ENCODE peak calls at places on chromosomes 4 and X, in six cellular contexts. One of them, this sample, is unnamed.

GRCh38 chrX:151675121-151675746 is 20.0 kb upstream of the PRRG3 start:
- DNase-seq in MM.1S: no peak
- DNase-seq in pancreas: no peak
- DNase-seq in PC-3: no peak
- DNase-seq in A549: no peak
- DNase-seq in kidney: no peak
- DNase-seq in this sample: no peak

GRCh38 chrX:17725176-17725575 is 12.1 kb upstream of the SCML1 start:
- DNase-seq in MM.1S: no peak
- DNase-seq in pancreas: no peak
- DNase-seq in PC-3: peak; percentile 15
- DNase-seq in A549: no peak
- DNase-seq in kidney: no peak
- DNase-seq in this sample: no peak

GRCh38 chrX:124641737-124642491 is 295.6 kb downstream of the SH2D1A start:
- DNase-seq in MM.1S: no peak
- DNase-seq in pancreas: no peak
- DNase-seq in PC-3: no peak
- DNase-seq in A549: no peak
- DNase-seq in kidney: no peak
- DNase-seq in this sample: no peak

GRCh38 chr4:165625281-165625680 is 246.5 kb downstream of the CPE start:
- DNase-seq in MM.1S: no peak
- DNase-seq in pancreas: no peak
- DNase-seq in PC-3: peak; percentile 21
- DNase-seq in A549: no peak
- DNase-seq in kidney: no peak
- DNase-seq in this sample: no peak

GRCh38 chr4:72076562-72076961 is 44.8 kb downstream of the NPFFR2 start:
- DNase-seq in MM.1S: no peak
- DNase-seq in pancreas: no peak
- DNase-seq in PC-3: peak; percentile 67
- DNase-seq in A549: no peak
- DNase-seq in kidney: no peak
- DNase-seq in this sample: no peak

GRCh38 chr4:187004628-187005027 is 281.0 kb upstream of the FAT1 start:
- DNase-seq in MM.1S: no peak
- DNase-seq in pancreas: no peak
- DNase-seq in PC-3: no peak
- DNase-seq in A549: no peak
- DNase-seq in kidney: no peak
- DNase-seq in this sample: no peak

GRCh38 chr4:74821541-74821940 is 27.2 kb upstream of the BTC start:
- DNase-seq in MM.1S: no peak
- DNase-seq in pancreas: no peak
- DNase-seq in PC-3: no peak
- DNase-seq in A549: no peak
- DNase-seq in kidney: no peak
- DNase-seq in this sample: no peak

GRCh38 chr4:17068396-17068795 is 170.0 kb upstream of the LDB2 start:
- DNase-seq in MM.1S: no peak
- DNase-seq in pancreas: no peak
- DNase-seq in PC-3: no peak
- DNase-seq in A549: no peak
- DNase-seq in kidney: no peak
- DNase-seq in this sample: no peak

GRCh38 chrX:78024349-78025108 is 55.1 kb upstream of the PGAM4 start:
- DNase-seq in MM.1S: peak; percentile 48
- DNase-seq in pancreas: peak; percentile 76
- DNase-seq in PC-3: peak; percentile 71
- DNase-seq in A549: peak; percentile 18
- DNase-seq in kidney: no peak
- DNase-seq in this sample: no peak

GRCh38 chr4:153684182-153685073 is at the start of gene TLR2:
- DNase-seq in MM.1S: peak; percentile 14
- DNase-seq in pancreas: peak; percentile 67
- DNase-seq in PC-3: peak; percentile 43
- DNase-seq in A549: peak; percentile 17
- DNase-seq in kidney: peak; percentile 79
- DNase-seq in this sample: peak; percentile 41

GRCh38 chrX:130516123-130516522 is 114.3 kb downstream of the RBMX2 start:
- DNase-seq in MM.1S: no peak
- DNase-seq in pancreas: no peak
- DNase-seq in PC-3: no peak
- DNase-seq in A549: no peak
- DNase-seq in kidney: no peak
- DNase-seq in this sample: no peak

GRCh38 chr4:159042097-159042605 is 60.7 kb upstream of the RAPGEF2 start:
- DNase-seq in MM.1S: no peak
- DNase-seq in pancreas: no peak
- DNase-seq in PC-3: no peak
- DNase-seq in A549: no peak
- DNase-seq in kidney: no peak
- DNase-seq in this sample: no peak

GRCh38 chrX:107710617-107711391 is 64.8 kb downstream of the TSC22D3 start:
- DNase-seq in MM.1S: peak; percentile 86
- DNase-seq in pancreas: no peak
- DNase-seq in PC-3: peak; percentile 90
- DNase-seq in A549: peak; percentile 76
- DNase-seq in kidney: no peak
- DNase-seq in this sample: no peak

GRCh38 chr4:125765936-125766335 is 451.2 kb downstream of the FAT4 start:
- DNase-seq in MM.1S: no peak
- DNase-seq in pancreas: no peak
- DNase-seq in PC-3: no peak
- DNase-seq in A549: no peak
- DNase-seq in kidney: no peak
- DNase-seq in this sample: no peak

GRCh38 chrX:148865237-148865636 is 364.8 kb downstream of the AFF2 start:
- DNase-seq in MM.1S: no peak
- DNase-seq in pancreas: no peak
- DNase-seq in PC-3: no peak
- DNase-seq in A549: no peak
- DNase-seq in kidney: no peak
- DNase-seq in this sample: no peak

GRCh38 chr4:38177792-38178665 is 217.8 kb downstream of the PTTG2 start:
- DNase-seq in MM.1S: peak; percentile 86
- DNase-seq in pancreas: peak; percentile 90
- DNase-seq in PC-3: no peak
- DNase-seq in A549: no peak
- DNase-seq in kidney: peak; percentile 80
- DNase-seq in this sample: no peak

GRCh38 chrX:24643116-24643515 is 4.0 kb downstream of the PCYT1B start:
- DNase-seq in MM.1S: no peak
- DNase-seq in pancreas: no peak
- DNase-seq in PC-3: peak; percentile 61
- DNase-seq in A549: no peak
- DNase-seq in kidney: no peak
- DNase-seq in this sample: no peak

GRCh38 chr4:8503801-8504200 is 63.2 kb downstream of the TRMT44 start:
- DNase-seq in MM.1S: no peak
- DNase-seq in pancreas: no peak
- DNase-seq in PC-3: no peak
- DNase-seq in A549: no peak
- DNase-seq in kidney: no peak
- DNase-seq in this sample: no peak

GRCh38 chr4:8501781-8502180 is 61.2 kb downstream of the TRMT44 start:
- DNase-seq in MM.1S: no peak
- DNase-seq in pancreas: no peak
- DNase-seq in PC-3: no peak
- DNase-seq in A549: no peak
- DNase-seq in kidney: no peak
- DNase-seq in this sample: no peak

GRCh38 chr4:8502836-8503585 is 62.4 kb downstream of the TRMT44 start:
- DNase-seq in MM.1S: no peak
- DNase-seq in pancreas: no peak
- DNase-seq in PC-3: no peak
- DNase-seq in A549: no peak
- DNase-seq in kidney: no peak
- DNase-seq in this sample: no peak

GRCh38 chr4:8502371-8502770 is 61.8 kb downstream of the TRMT44 start:
- DNase-seq in MM.1S: no peak
- DNase-seq in pancreas: no peak
- DNase-seq in PC-3: no peak
- DNase-seq in A549: no peak
- DNase-seq in kidney: no peak
- DNase-seq in this sample: no peak

GRCh38 chr4:8500966-8501365 is 60.4 kb downstream of the TRMT44 start:
- DNase-seq in MM.1S: no peak
- DNase-seq in pancreas: no peak
- DNase-seq in PC-3: no peak
- DNase-seq in A549: no peak
- DNase-seq in kidney: no peak
- DNase-seq in this sample: no peak
- H3K27ac ChIP-seq in MM.1S: no peak overlapping the region
- H3K27ac ChIP-seq in pancreas: no peak overlapping the region
- H3K27ac ChIP-seq in PC-3: no peak overlapping the region
- H3K27ac ChIP-seq in A549: no peak overlapping the region
- H3K27ac ChIP-seq in kidney: no peak overlapping the region
- H3K27ac ChIP-seq in this sample: no peak overlapping the region

DNA sequence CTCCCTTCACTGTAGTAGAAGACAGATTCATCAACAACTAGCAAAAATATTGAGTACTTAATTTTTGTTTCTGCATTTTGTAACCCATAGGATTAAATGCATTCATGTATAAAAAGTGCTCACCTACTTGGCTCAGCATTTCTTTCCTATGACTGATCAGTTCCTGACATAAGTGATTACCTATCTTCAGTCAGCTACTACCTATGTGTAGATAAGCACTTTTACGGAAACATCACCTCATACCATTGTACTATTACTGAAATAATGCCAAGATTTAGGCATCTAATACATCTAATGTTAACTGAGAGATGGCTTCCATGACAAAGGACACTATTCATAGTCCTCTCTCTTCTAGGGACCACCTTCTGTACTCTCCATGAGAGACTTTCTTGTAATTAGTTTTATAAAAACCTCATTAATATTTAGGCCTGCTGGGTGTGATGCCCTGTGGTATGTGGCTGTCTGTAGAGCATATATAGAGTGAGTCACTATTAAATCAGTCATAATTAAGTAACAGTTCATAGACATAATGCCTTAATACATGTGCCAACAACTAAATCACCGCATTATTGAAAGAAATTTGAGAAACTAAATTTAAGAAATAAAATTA is 147.0 kb downstream of the PDGFC start:
- DNase-seq in MM.1S: no peak
- DNase-seq in pancreas: no peak
- DNase-seq in PC-3: peak; percentile 49
- DNase-seq in A549: no peak
- DNase-seq in kidney: no peak
- DNase-seq in this sample: no peak
- H3K27ac ChIP-seq in MM.1S: no peak overlapping the region
- H3K27ac ChIP-seq in pancreas: no peak overlapping the region
- H3K27ac ChIP-seq in PC-3: no peak overlapping the region
- H3K27ac ChIP-seq in A549: no peak overlapping the region
- H3K27ac ChIP-seq in kidney: no peak overlapping the region
- H3K27ac ChIP-seq in this sample: no peak overlapping the region

GRCh38 chrX:112839856-112840255 is 775 bp downstream of the AMOT start:
- DNase-seq in MM.1S: no peak
- DNase-seq in pancreas: no peak
- DNase-seq in PC-3: no peak
- DNase-seq in A549: no peak
- DNase-seq in kidney: no peak
- DNase-seq in this sample: no peak

GRCh38 chrX:112841114-112841819 is 636 bp upstream of the AMOT start:
- DNase-seq in MM.1S: peak; percentile 81
- DNase-seq in pancreas: peak; percentile 81
- DNase-seq in PC-3: peak; percentile 74
- DNase-seq in A549: peak; percentile 74
- DNase-seq in kidney: peak; percentile 94
- DNase-seq in this sample: peak; percentile 73

GRCh38 chrX:112837531-112837930 is 3.1 kb downstream of the AMOT start:
- DNase-seq in MM.1S: no peak
- DNase-seq in pancreas: no peak
- DNase-seq in PC-3: no peak
- DNase-seq in A549: no peak
- DNase-seq in kidney: no peak
- DNase-seq in this sample: no peak

GRCh38 chrX:112841820-112842157 is 1.2 kb upstream of the AMOT start:
- DNase-seq in MM.1S: no peak
- DNase-seq in pancreas: no peak
- DNase-seq in PC-3: no peak
- DNase-seq in A549: no peak
- DNase-seq in kidney: no peak
- DNase-seq in this sample: no peak

DNA sequence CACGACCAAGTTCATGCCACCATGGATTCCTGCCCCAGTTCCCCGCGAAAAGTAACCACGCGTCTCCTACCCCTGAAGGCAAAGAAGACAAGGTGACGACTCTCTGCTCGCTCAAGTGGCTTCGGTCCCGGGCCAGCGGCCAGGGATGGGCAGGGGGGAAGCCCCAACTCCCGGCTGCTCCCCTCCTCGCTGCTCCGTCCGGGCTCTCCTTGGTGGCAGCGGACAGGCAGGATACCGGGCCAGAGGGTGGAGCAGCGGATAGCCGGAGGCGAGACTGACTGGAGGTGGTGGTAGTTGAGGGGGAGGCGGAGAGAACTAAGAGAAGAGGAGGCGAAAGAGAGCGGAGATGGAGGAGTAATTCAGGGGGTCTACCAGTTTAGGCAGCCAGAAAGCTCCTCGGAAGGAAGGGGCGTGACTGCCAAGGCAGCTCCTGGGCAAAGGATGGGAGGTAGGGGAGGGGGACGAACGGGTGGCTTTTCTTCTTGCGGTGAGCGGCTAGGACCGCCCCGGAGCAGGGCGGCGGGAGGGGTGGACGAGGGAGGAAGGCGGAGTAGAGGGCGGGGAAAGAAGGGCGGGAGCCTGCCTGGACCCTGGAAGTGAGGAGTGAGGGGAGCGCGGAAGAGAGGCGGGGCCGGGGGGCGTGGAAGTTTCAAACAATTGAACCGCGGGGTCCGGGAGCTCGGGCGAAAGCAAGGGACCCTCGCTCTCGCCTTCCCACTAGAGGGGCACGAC is at the start of gene AMOT:
- DNase-seq in MM.1S: peak; percentile 46
- DNase-seq in pancreas: peak; percentile 72
- DNase-seq in PC-3: peak; percentile 41
- DNase-seq in A549: peak; percentile 33
- DNase-seq in kidney: peak; percentile 91
- DNase-seq in this sample: peak; percentile 60
- H3K27ac ChIP-seq in MM.1S: no peak within 1 kb of the TSS
- H3K27ac ChIP-seq in pancreas: peak within 1 kb of the TSS; percentile 68
- H3K27ac ChIP-seq in PC-3: no peak within 1 kb of the TSS
- H3K27ac ChIP-seq in A549: no peak within 1 kb of the TSS
- H3K27ac ChIP-seq in kidney: peak within 1 kb of the TSS; percentile 72
- H3K27ac ChIP-seq in this sample: peak within 1 kb of the TSS; percentile 78

DNA sequence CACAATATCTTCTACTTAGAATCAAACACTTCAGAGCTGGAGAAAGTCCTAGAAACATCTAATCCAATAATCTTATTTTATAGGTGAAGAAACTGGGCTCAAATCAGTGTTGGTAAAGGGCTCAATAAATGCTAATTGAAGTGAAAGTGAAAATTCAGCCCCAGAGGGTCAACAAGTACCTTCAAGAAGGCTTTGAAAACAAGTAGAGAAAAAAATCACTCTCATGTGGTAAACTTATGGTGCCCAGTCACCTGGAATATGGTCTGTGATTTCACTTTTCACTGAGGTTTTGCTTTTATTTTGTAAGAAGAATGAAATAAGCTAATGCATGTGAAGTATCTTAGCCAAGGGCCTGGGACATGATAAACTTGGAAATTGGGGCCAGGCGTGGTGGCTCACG is 29.1 kb upstream of the EIF4E start:
- DNase-seq in MM.1S: peak; percentile 66
- DNase-seq in pancreas: no peak
- DNase-seq in PC-3: no peak
- DNase-seq in A549: no peak
- DNase-seq in kidney: no peak
- DNase-seq in this sample: no peak
- H3K27ac ChIP-seq in MM.1S: no peak overlapping the region
- H3K27ac ChIP-seq in pancreas: no peak overlapping the region
- H3K27ac ChIP-seq in PC-3: no peak overlapping the region
- H3K27ac ChIP-seq in A549: no peak overlapping the region
- H3K27ac ChIP-seq in kidney: no peak overlapping the region
- H3K27ac ChIP-seq in this sample: no peak overlapping the region

This sample was measured in substantia nigra.